ENCODE peak calls at places on chromosomes 1 and 21, in ten cellular contexts. A is cardiac muscle cell; C is NCI-H1694; S is NCI-H1105 treated with DMSO at 0.1 percent for 48 hours; T is PC-3; O is stimulated activated CD4-positive, alpha-beta T cell treated with anti-CD3 and anti-CD28 coated beads, Interleukin-4, amount 100 ng/mL, for 48 hours; N is neural crest cell; D is right lobe of liver; E is activated T-cell treated with anti-CD3 and anti-CD28 coated beads, Interleukin-2, amount 50 U/mL, for 72 hours; R is naive thymus-derived CD8-positive, alpha-beta T cell. I is an unnamed sample.
A peak's percentile ranks its signal among the peaks of the same experiment; 100 is the strongest.

GRCh38 chr1:40622936-40623629 is 42.4 kb downstream of the RIMS3 start:
- DNase-seq in N (no peak), C (no peak), S (no peak), R (no peak), A (no peak), D (no peak), E (no peak), O (no peak), T (no peak), I (no peak)

GRCh38 chr1:15205586-15206346 is 41.3 kb upstream of the FHAD1 start:
- DNase-seq in R (no peak), A (no peak), T (no peak), S (no peak), N (no peak), D (no peak), C (no peak), E (no peak), O (no peak), I (no peak)

GRCh38 chr1:19033926-19034680 is 77.6 kb upstream of the IFFO2 start:
- DNase-seq in O (no peak), D (no peak), C (no peak), E (no peak), T (peak; percentile 97), N (no peak), A (no peak), S (no peak), R (no peak), I (no peak)

GRCh38 chr1:165824269-165824643 is 3.2 kb upstream of the UCK2 start:
- DNase-seq in A (no peak), N (no peak), R (no peak), C (no peak), O (no peak), E (no peak), T (no peak), D (no peak), S (no peak), I (no peak)

GRCh38 chr1:108643492-108644333 is 17.2 kb downstream of the HENMT1 start:
- DNase-seq in N (no peak), E (peak; percentile 43), T (peak; percentile 75), C (peak; percentile 59), D (no peak), A (peak; percentile 70), R (no peak), O (no peak), S (peak; percentile 72), I (no peak)

GRCh38 chr1:2447274-2448097 is 28.6 kb upstream of the PLCH2 start:
- DNase-seq in E (no peak), A (no peak), R (no peak), S (no peak), C (no peak), T (no peak), O (no peak), D (no peak), N (no peak), I (no peak)

GRCh38 chr1:47898156-47898825 is 98.9 kb downstream of the TRABD2B start:
- DNase-seq in N (no peak), D (no peak), C (no peak), T (no peak), E (no peak), O (no peak), A (peak; percentile 54), R (no peak), S (no peak), I (no peak)

GRCh38 chr1:85490270-85490669 is 25.3 kb upstream of the DDAH1 start:
- DNase-seq in C (no peak), S (no peak), T (no peak), E (no peak), O (no peak), D (no peak), N (no peak), R (no peak), A (no peak), I (no peak)

GRCh38 chr1:234611153-234611798 is 1.3 kb upstream of the IRF2BP2 start:
- DNase-seq in S (peak; percentile 66), T (peak; percentile 76), R (no peak), C (peak; percentile 91), O (no peak), A (peak; percentile 74), E (no peak), D (no peak), N (peak; percentile 32), I (no peak)

GRCh38 chr1:166814611-166815010 is 24.7 kb upstream of the POGK start:
- DNase-seq in O (no peak), E (no peak), T (peak; percentile 18), S (no peak), A (peak; percentile 42), D (no peak), N (no peak), C (no peak), R (no peak), I (no peak)

GRCh38 chr1:183801649-183802048 is 3.3 kb upstream of the RGL1 start:
- DNase-seq in N (no peak), R (no peak), A (no peak), D (no peak), E (no peak), S (no peak), C (no peak), T (no peak), O (no peak), I (no peak)

GRCh38 chr1:229203030-229203751 is 67.7 kb upstream of the RAB4A start:
- DNase-seq in E (no peak), S (no peak), O (no peak), A (peak; percentile 49), T (peak; percentile 31), D (no peak), N (peak; percentile 62), R (no peak), C (peak; percentile 28), I (no peak)

GRCh38 chr1:230113230-230113604 is 46.2 kb downstream of the GALNT2 start:
- DNase-seq in D (no peak), C (no peak), E (no peak), S (no peak), T (no peak), R (no peak), N (no peak), O (no peak), A (no peak), I (no peak)

GRCh38 chr1:35768350-35769187 is 1.2 kb downstream of the CLSPN start:
- DNase-seq in T (no peak), E (no peak), A (no peak), R (no peak), N (no peak), S (no peak), O (no peak), D (no peak), C (no peak), I (no peak)

GRCh38 chr1:198959032-198959431 is 320.2 kb downstream of the PTPRC start:
- DNase-seq in T (no peak), A (no peak), R (no peak), N (no peak), E (no peak), S (no peak), D (no peak), C (no peak), O (no peak), I (no peak)

GRCh38 chr1:207084701-207085180 is 3.9 kb upstream of the C4BPB start:
- DNase-seq in N (peak; percentile 41), D (no peak), O (peak; percentile 38), C (peak; percentile 1), R (peak; percentile 18), T (peak; percentile 95), E (peak; percentile 59), A (peak; percentile 83), S (peak; percentile 57), I (no peak)

GRCh38 chr1:168751195-168751650 is 22.2 kb upstream of the DPT start:
- DNase-seq in T (peak; percentile 18), A (no peak), O (no peak), E (no peak), R (no peak), N (no peak), D (no peak), C (no peak), S (no peak), I (no peak)

GRCh38 chr1:44239337-44239960 is 26.2 kb downstream of the DMAP1 start:
- DNase-seq in D (no peak), S (no peak), A (peak; percentile 71), N (peak; percentile 61), C (no peak), O (no peak), R (no peak), T (peak; percentile 37), E (no peak), I (no peak)

GRCh38 chr1:24727490-24728214 is 17.6 kb upstream of the CLIC4 start:
- DNase-seq in T (no peak), A (no peak), R (no peak), D (peak; percentile 49), O (no peak), C (no peak), N (no peak), E (no peak), S (no peak), I (peak; percentile 82)

GRCh38 chr21:34073032-34073748 is at the start of the genes MRPS6 and SLC5A3:
- DNase-seq in E (peak; percentile 79), S (peak; percentile 70), A (peak; percentile 94), N (peak; percentile 75), D (peak; percentile 90), C (peak; percentile 14), R (peak; percentile 84), O (peak; percentile 72), T (peak; percentile 83), I (peak; percentile 92)

GRCh38 chr1:159854101-159854692 is 8.3 kb downstream of the VSIG8 start:
- DNase-seq in A (peak; percentile 70), T (peak; percentile 60), O (peak; percentile 25), S (no peak), D (peak; percentile 59), E (peak; percentile 37), N (peak; percentile 32), C (no peak), R (no peak), I (peak; percentile 91)

GRCh38 chr1:214558002-214558770 is 6.8 kb upstream of the PTPN14 start:
- DNase-seq in A (no peak), E (no peak), T (peak; percentile 70), S (no peak), N (no peak), C (no peak), O (no peak), D (no peak), R (no peak), I (no peak)

GRCh38 chr1:5882367-5883128 is 109.7 kb downstream of the NPHP4 start:
- DNase-seq in R (no peak), T (no peak), S (no peak), A (no peak), D (no peak), N (no peak), O (no peak), E (no peak), C (no peak), I (no peak)

GRCh38 chr1:22319608-22320007 is 132.0 kb upstream of the ZBTB40 start:
- DNase-seq in N (no peak), A (no peak), O (no peak), S (no peak), R (no peak), T (no peak), E (no peak), C (no peak), D (no peak), I (no peak)

GRCh38 chr1:11400155-11400554 is 78.8 kb upstream of the DISP3 start:
- DNase-seq in S (no peak), T (no peak), D (no peak), R (no peak), O (no peak), C (no peak), E (no peak), A (no peak), N (no peak), I (no peak)

GRCh38 chr1:153260980-153261792 is 1.7 kb downstream of the LORICRIN start:
- DNase-seq in N (peak; percentile 39), O (no peak), A (peak; percentile 70), D (peak; percentile 21), T (no peak), S (peak; percentile 19), E (peak; percentile 31), R (peak; percentile 26), C (no peak), I (peak; percentile 54)

GRCh38 chr1:51000160-51000559 is 30.1 kb downstream of the CDKN2C start:
- DNase-seq in C (no peak), R (no peak), S (no peak), E (no peak), T (no peak), O (no peak), D (no peak), A (no peak), N (no peak), I (no peak)

GRCh38 chr1:20443703-20444587 is 42.1 kb downstream of the CAMK2N1 start:
- DNase-seq in N (no peak), O (no peak), T (no peak), A (no peak), S (no peak), R (no peak), C (no peak), D (no peak), E (no peak), I (no peak)

I was measured in Right ventricle myocardium inferior.